ENCODE peak calls at places on chromosomes 2 and 18, in ten cellular contexts. M is WTC11, G is Kasumi-1, P is epithelial cell of esophagus, W is GM18507, Q is OCI-M1, K is hypothalamus, D is NCI-H1694 treated with DMSO at 0.1 percent for 48 hours, T is GM04504, F is kidney tubule cell. A is an unnamed sample.

GRCh38 chr2:7530001-7530400 is 612.8 kb downstream of the RNF144A start:
- DNase-seq in M (no peak), G (no peak), P (peak), W (no peak), Q (no peak), K (no peak), D (no peak), T (no peak), F (peak), A (no peak)

GRCh38 chr2:100350661-100351185 is 28.4 kb upstream of the LONRF2 start:
- DNase-seq in M (no peak), G (no peak), P (no peak), W (no peak), Q (no peak), K (no peak), D (no peak), T (no peak), F (peak), A (no peak)

GRCh38 chr2:42854207-42854818 is 61.9 kb upstream of the HAAO start:
- DNase-seq in M (peak), G (no peak), P (peak), W (no peak), Q (no peak), K (no peak), D (no peak), T (no peak), F (peak), A (no peak)

GRCh38 chr18:73717570-73717969 is 430.1 kb downstream of the FBXO15 start:
- DNase-seq in M (no peak), G (peak), P (peak), W (no peak), Q (no peak), K (no peak), D (no peak), T (no peak), F (peak), A (no peak)

GRCh38 chr2:234496835-234497591 is at the start of gene ARL4C:
- DNase-seq in M (peak), G (no peak), P (peak), W (peak), Q (no peak), K (peak), D (no peak), T (peak), F (peak), A (no peak)

GRCh38 chr2:200022511-200022910 is 67.1 kb downstream of the MAIP1 start:
- DNase-seq in M (no peak), G (no peak), P (no peak), W (no peak), Q (no peak), K (no peak), D (no peak), T (no peak), F (no peak), A (no peak)

GRCh38 chr2:206442854-206443734 is at the start of gene ADAM23:
- DNase-seq in M (peak), G (no peak), P (peak), W (peak), Q (no peak), K (peak), D (peak), T (peak), F (peak), A (no peak)

GRCh38 chr2:18124126-18124835 is 245.8 kb downstream of the KCNS3 start:
- DNase-seq in M (no peak), G (no peak), P (no peak), W (no peak), Q (no peak), K (no peak), D (no peak), T (no peak), F (no peak), A (no peak)

GRCh38 chr2:102264952-102265351 is 46.4 kb upstream of the IL1RL1 start:
- DNase-seq in M (no peak), G (no peak), P (no peak), W (no peak), Q (no peak), K (no peak), D (no peak), T (no peak), F (no peak), A (no peak)

GRCh38 chr2:44544991-44545390 is 183.2 kb downstream of the CAMKMT start:
- DNase-seq in M (no peak), G (no peak), P (no peak), W (no peak), Q (peak), K (no peak), D (no peak), T (no peak), F (no peak), A (no peak)

GRCh38 chr2:51013060-51013746 is 18.7 kb downstream of the NRXN1 start:
- DNase-seq in M (peak), G (peak), P (peak), W (no peak), Q (peak), K (no peak), D (peak), T (no peak), F (no peak), A (no peak)

GRCh38 chr2:17754773-17755425 is 961 bp downstream of the GEN1 start:
- DNase-seq in M (no peak), G (peak), P (peak), W (no peak), Q (peak), K (no peak), D (peak), T (no peak), F (peak), A (no peak)

GRCh38 chr2:189163889-189164288 is 15.7 kb downstream of the COL5A2 start:
- DNase-seq in M (no peak), G (no peak), P (no peak), W (no peak), Q (no peak), K (no peak), D (no peak), T (peak), F (peak), A (no peak)

GRCh38 chr2:136135462-136135861 is 17.5 kb upstream of the CXCR4 start:
- DNase-seq in M (no peak), G (no peak), P (no peak), W (no peak), Q (no peak), K (no peak), D (no peak), T (no peak), F (no peak), A (no peak)

GRCh38 chr2:239164281-239164871 is 236.4 kb downstream of the HDAC4 start:
- DNase-seq in M (no peak), G (no peak), P (peak), W (no peak), Q (no peak), K (no peak), D (no peak), T (no peak), F (no peak), A (no peak)

GRCh38 chr2:80030135-80030534 is 274.4 kb downstream of the LRRTM1 start:
- DNase-seq in M (no peak), G (peak), P (no peak), W (no peak), Q (peak), K (no peak), D (no peak), T (no peak), F (no peak), A (no peak)

GRCh38 chr2:231717281-231718180 is 9.2 kb downstream of the PTMA start:
- DNase-seq in M (peak), G (no peak), P (peak), W (peak), Q (peak), K (no peak), D (no peak), T (no peak), F (peak), A (peak)

GRCh38 chr2:102619414-102620319 is at the start of gene SLC9A2:
- DNase-seq in M (peak), G (peak), P (peak), W (no peak), Q (peak), K (no peak), D (no peak), T (no peak), F (peak), A (no peak)

GRCh38 chr2:120539937-120540718 is 194.2 kb downstream of the INHBB start:
- DNase-seq in M (no peak), G (no peak), P (peak), W (no peak), Q (no peak), K (peak), D (no peak), T (peak), F (peak), A (no peak)

GRCh38 chr18:5951515-5952081 is 56.3 kb upstream of the TMEM200C start:
- DNase-seq in M (no peak), G (no peak), P (no peak), W (no peak), Q (no peak), K (no peak), D (no peak), T (no peak), F (no peak), A (no peak)

GRCh38 chr2:118913805-118914645 is 28.0 kb upstream of the MARCO start:
- DNase-seq in M (no peak), G (peak), P (peak), W (no peak), Q (no peak), K (no peak), D (no peak), T (no peak), F (peak), A (no peak)

GRCh38 chr18:31610841-31611240 is 19.2 kb downstream of the TTR start:
- DNase-seq in M (peak), G (no peak), P (peak), W (no peak), Q (peak), K (no peak), D (no peak), T (no peak), F (peak), A (no peak)

GRCh38 chr2:170525566-170525900 is 189.6 kb upstream of the SP5 start:
- DNase-seq in M (no peak), G (no peak), P (peak), W (no peak), Q (no peak), K (peak), D (no peak), T (peak), F (peak), A (no peak)

GRCh38 chr2:161208527-161209139 is 48.4 kb downstream of the TANK start:
- DNase-seq in M (no peak), G (no peak), P (peak), W (no peak), Q (no peak), K (no peak), D (no peak), T (peak), F (peak), A (no peak)

GRCh38 chr2:30666307-30666874 is 140.9 kb downstream of the CAPN13 start:
- DNase-seq in M (no peak), G (peak), P (peak), W (no peak), Q (peak), K (no peak), D (no peak), T (peak), F (peak), A (peak)

GRCh38 chr2:64769392-64770044 is 115.8 kb upstream of the SERTAD2 start:
- DNase-seq in M (no peak), G (no peak), P (no peak), W (no peak), Q (no peak), K (no peak), D (no peak), T (no peak), F (peak), A (no peak)

GRCh38 chr2:25165992-25166618 is 2.3 kb downstream of the POMC start:
- DNase-seq in M (peak), G (peak), P (peak), W (peak), Q (peak), K (peak), D (no peak), T (no peak), F (peak), A (peak)

GRCh38 chr2:120442923-120443571 is 97.1 kb downstream of the INHBB start:
- DNase-seq in M (peak), G (no peak), P (peak), W (no peak), Q (no peak), K (no peak), D (no peak), T (no peak), F (peak), A (no peak)

GRCh38 chr2:37337636-37338280 is 6.7 kb upstream of the QPCT start:
- DNase-seq in M (no peak), G (no peak), P (no peak), W (no peak), Q (no peak), K (no peak), D (no peak), T (no peak), F (no peak), A (no peak)

GRCh38 chr2:72083751-72084583 is 63.7 kb downstream of the CYP26B1 start:
- DNase-seq in M (no peak), G (no peak), P (peak), W (no peak), Q (no peak), K (no peak), D (no peak), T (no peak), F (no peak), A (no peak)

A was measured in GM12864.